ENCODE peak calls at places on chromosomes 5 and 9, in six cellular contexts. Y is GM13977; G is stimulated activated CD8-positive, alpha-beta memory T cell treated with anti-CD3 and anti-CD28 coated beads, Interleukin-12 subunit alpha, Interleukin-12 subunit beta, amount 100 ng/mL, for 1 hour; Q is GM12865; B is activated T-helper 1 cell treated with anti-CD3 and anti-CD28 coated beads, Interleukin-2, amount 50 U/mL, for 16 hours; J is HS-5. E is an unnamed sample.

GRCh38 chr5:56479701-56480304 is 246.7 kb upstream of the ANKRD55 start:
- DNase-seq in Y (peak; percentile 57), G (no peak), Q (peak; percentile 54), B (no peak), J (no peak), E (peak; percentile 19)

GRCh38 chr5:41539454-41539853 is 29.1 kb upstream of the PLCXD3 start:
- DNase-seq in Y (no peak), G (no peak), Q (no peak), B (no peak), J (no peak), E (no peak)

GRCh38 chr9:72315089-72315509 is 49.9 kb downstream of the ZFAND5 start:
- DNase-seq in Y (no peak), G (no peak), Q (peak; percentile 14), B (no peak), J (no peak), E (no peak)

GRCh38 chr9:112080831-112081542 is 94.1 kb downstream of the SUSD1 start:
- DNase-seq in Y (no peak), G (no peak), Q (no peak), B (no peak), J (no peak), E (no peak)

GRCh38 chr5:81922790-81923398 is 48.9 kb upstream of the ATG10 start:
- DNase-seq in Y (no peak), G (no peak), Q (peak; percentile 63), B (no peak), J (no peak), E (no peak)

GRCh38 chr5:42876375-42876844 is 64.7 kb upstream of the SELENOP start:
- DNase-seq in Y (no peak), G (no peak), Q (no peak), B (no peak), J (no peak), E (no peak)

GRCh38 chr9:114666441-114666840 is 8.8 kb upstream of the TEX53 start:
- DNase-seq in Y (no peak), G (no peak), Q (no peak), B (no peak), J (no peak), E (no peak)

GRCh38 chr5:135330798-135331096 is 68.3 kb downstream of the MACROH2A1 start:
- DNase-seq in Y (no peak), G (no peak), Q (no peak), B (no peak), J (no peak), E (no peak)

GRCh38 chr5:43730832-43731342 is 127.9 kb downstream of the NNT start:
- DNase-seq in Y (no peak), G (no peak), Q (no peak), B (no peak), J (no peak), E (no peak)

GRCh38 chr9:98702835-98703385 is 5.8 kb downstream of the GABBR2 start:
- DNase-seq in Y (no peak), G (no peak), Q (no peak), B (no peak), J (no peak), E (no peak)

GRCh38 chr9:91882628-91883027 is 67.4 kb downstream of the ROR2 start:
- DNase-seq in Y (no peak), G (no peak), Q (no peak), B (no peak), J (no peak), E (no peak)

GRCh38 chr9:12680341-12680740 is 12.8 kb upstream of the TYRP1 start:
- DNase-seq in Y (no peak), G (no peak), Q (no peak), B (no peak), J (no peak), E (no peak)

GRCh38 chr9:88990721-88991065 is 575 bp upstream of the S1PR3 start:
- DNase-seq in Y (no peak), G (no peak), Q (no peak), B (no peak), J (no peak), E (no peak)

GRCh38 chr5:91468643-91469422 is 85.7 kb upstream of the ARRDC3 start:
- DNase-seq in Y (no peak), G (no peak), Q (no peak), B (no peak), J (no peak), E (no peak)

GRCh38 chr5:104650313-104650712 is 1087.7 kb upstream of the NUDT12 start:
- DNase-seq in Y (no peak), G (no peak), Q (no peak), B (no peak), J (no peak), E (no peak)

GRCh38 chr5:87885727-87886126 is 382.9 kb downstream of the TMEM161B start:
- DNase-seq in Y (no peak), G (no peak), Q (no peak), B (no peak), J (no peak), E (no peak)

GRCh38 chr5:55234171-55234700 is 828 bp upstream of the CCNO start:
- DNase-seq in Y (no peak), G (no peak), Q (no peak), B (no peak), J (no peak), E (no peak)

GRCh38 chr5:38104497-38105230 is 153.7 kb upstream of the EGFLAM start:
- DNase-seq in Y (no peak), G (no peak), Q (no peak), B (no peak), J (no peak), E (no peak)

GRCh38 chr5:180155331-180155881 is 53.6 kb downstream of the RASGEF1C start:
- DNase-seq in Y (no peak), G (no peak), Q (no peak), B (no peak), J (no peak), E (no peak)

GRCh38 chr5:82107277-82107676 is 135.5 kb downstream of the ATG10 start:
- DNase-seq in Y (no peak), G (no peak), Q (peak; percentile 35), B (no peak), J (no peak), E (no peak)

GRCh38 chr5:76715734-76716455 is at the start of gene F2R:
- DNase-seq in Y (peak; percentile 86), G (peak; percentile 33), Q (peak; percentile 46), B (peak; percentile 37), J (no peak), E (peak; percentile 24)

GRCh38 chr9:27933210-27934062 is 360.2 kb upstream of the C9orf72 start:
- DNase-seq in Y (no peak), G (no peak), Q (no peak), B (no peak), J (no peak), E (no peak)

GRCh38 chr5:65987982-65988381 is 61.6 kb downstream of the ERBIN start:
- DNase-seq in Y (no peak), G (no peak), Q (no peak), B (no peak), J (no peak), E (no peak)

GRCh38 chr9:120436937-120437592 is 142.9 kb downstream of the CDK5RAP2 start:
- DNase-seq in Y (no peak), G (no peak), Q (peak; percentile 18), B (no peak), J (no peak), E (no peak)

GRCh38 chr9:21294325-21294724 is 10.8 kb downstream of the IFNA5 start:
- DNase-seq in Y (no peak), G (no peak), Q (peak; percentile 20), B (no peak), J (peak; percentile 46), E (no peak)

GRCh38 chr5:19564036-19564435 is 424.0 kb downstream of the CDH18 start:
- DNase-seq in Y (no peak), G (no peak), Q (no peak), B (no peak), J (no peak), E (no peak)

E was measured in effector CD4-positive, alpha-beta T cell.